ENCODE peak calls at places on chromosomes 16 and 17, in eight cellular contexts. Q, G, D, E, A, P, K and L are unnamed samples.

GRCh38 chr17:73311781-73312641 is at the start of gene CDC42EP4:
- DNase-seq in A (peak; percentile 97), G (peak; percentile 94), D (peak; percentile 62), K (peak; percentile 96), E (no peak), P (peak; percentile 89), Q (peak; percentile 96), L (peak; percentile 96)

GRCh38 chr17:45311762-45312476 is 4.9 kb downstream of the MAP3K14 start:
- DNase-seq in A (peak; percentile 88), P (no peak), D (no peak), E (no peak), G (no peak), Q (peak; percentile 85), K (peak; percentile 27), L (peak; percentile 50)

GRCh38 chr16:89452925-89453324 is 37.4 kb downstream of the ANKRD11 start:
- DNase-seq in P (no peak), D (no peak), A (no peak), Q (no peak), G (no peak), K (no peak), E (no peak), L (no peak)

GRCh38 chr17:82964851-82965341 is 114.5 kb upstream of the METRNL start:
- DNase-seq in D (no peak), G (no peak), A (peak; percentile 39), P (no peak), Q (no peak), K (no peak), E (no peak), L (no peak)

GRCh38 chr16:87133966-87134945 is 182.9 kb downstream of the C16orf95 start:
- DNase-seq in E (no peak), A (no peak), D (no peak), K (no peak), P (no peak), Q (no peak), G (no peak), L (no peak)

GRCh38 chr17:48954300-48954755 is 9.7 kb upstream of the SNF8 start:
- DNase-seq in G (no peak), P (peak; percentile 65), K (peak; percentile 73), Q (no peak), E (no peak), A (no peak), D (no peak), L (peak; percentile 59)

GRCh38 chr17:60604686-60605334 is 4.8 kb downstream of the PPM1D start:
- DNase-seq in E (no peak), A (peak; percentile 64), Q (no peak), D (peak; percentile 41), P (peak; percentile 67), K (no peak), G (no peak), L (peak; percentile 61)

GRCh38 chr16:70589998-70590471 is 56.3 kb upstream of the IL34 start:
- DNase-seq in E (no peak), Q (peak; percentile 35), P (peak; percentile 36), D (no peak), G (no peak), A (peak; percentile 61), K (no peak), L (peak; percentile 46)

GRCh38 chr17:14459955-14460354 is 159.1 kb downstream of the HS3ST3B1 start:
- DNase-seq in A (no peak), E (no peak), Q (no peak), D (no peak), K (no peak), G (no peak), P (no peak), L (no peak)

GRCh38 chr16:27169511-27170071 is 33.7 kb upstream of the KDM8 start:
- DNase-seq in E (peak; percentile 13), A (no peak), G (peak; percentile 16), Q (no peak), P (peak; percentile 57), K (no peak), D (peak; percentile 93), L (peak; percentile 92)

GRCh38 chr17:41624208-41625101 is at the start of gene KRT17:
- DNase-seq in A (no peak), D (no peak), K (no peak), P (no peak), Q (no peak), E (no peak), G (no peak), L (no peak)

GRCh38 chr16:75329933-75330332 is 78.5 kb upstream of the BCAR1 start:
- DNase-seq in E (no peak), D (no peak), A (no peak), P (no peak), K (no peak), Q (no peak), G (no peak), L (no peak)

GRCh38 chr17:47279062-47279801 is 25.6 kb downstream of the ITGB3 start:
- DNase-seq in E (peak; percentile 92), Q (no peak), A (peak; percentile 82), P (peak; percentile 99), D (peak; percentile 80), G (peak; percentile 60), K (peak; percentile 9), L (peak; percentile 98)

GRCh38 chr17:6442775-6443174 is 1.5 kb upstream of the PIMREG start:
- DNase-seq in G (no peak), A (no peak), P (no peak), K (no peak), E (no peak), Q (no peak), D (no peak), L (no peak)
- H3K4me3 ChIP-seq in G (no peak overlapping the region), A (no peak overlapping the region), P (no peak overlapping the region), K (no peak overlapping the region), E (no peak overlapping the region), Q (no peak overlapping the region), D (no peak overlapping the region), L (no peak overlapping the region)

DNA sequence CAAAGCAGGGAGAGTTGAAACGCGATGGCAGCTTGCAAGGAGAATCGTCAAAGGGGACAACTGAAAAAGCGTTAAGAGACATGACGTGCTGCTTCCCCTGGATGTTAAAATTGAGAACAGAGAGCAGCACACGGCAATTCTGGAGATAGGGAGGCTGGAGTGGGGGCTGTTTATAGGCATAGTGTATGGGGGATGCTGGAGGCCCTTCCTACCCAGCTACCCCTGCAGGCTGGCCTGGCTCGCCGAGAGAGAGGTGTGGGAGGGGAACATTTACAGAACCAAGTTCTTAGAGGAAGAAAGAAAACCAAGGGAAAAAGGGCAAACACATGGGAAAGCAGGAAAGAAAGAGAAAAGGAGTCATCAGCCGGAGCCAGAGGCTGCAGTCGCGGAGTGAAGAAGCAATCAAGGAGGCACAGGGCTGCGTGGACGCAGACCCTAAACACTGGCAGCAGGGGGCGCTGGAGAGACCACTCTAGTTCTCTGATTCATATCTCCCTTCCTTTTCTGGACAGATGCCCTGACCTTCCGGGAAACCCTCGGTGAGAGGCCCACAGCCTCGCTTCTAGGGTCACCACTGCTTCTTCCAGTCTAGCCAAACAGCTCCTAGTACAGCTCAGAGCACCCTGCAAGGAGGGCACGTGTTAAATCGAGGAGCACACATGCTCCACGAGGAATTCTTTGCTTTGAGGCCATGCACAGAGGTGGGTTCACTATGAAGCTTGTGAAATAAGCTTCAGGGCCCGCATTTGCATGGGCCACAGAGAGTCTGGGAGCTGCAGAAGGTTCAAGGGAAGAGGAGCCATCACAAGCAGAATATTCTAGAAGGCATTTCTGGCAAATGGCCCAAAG is 55.6 kb downstream of the MYH13 start:
- DNase-seq in K (peak; percentile 64), P (peak; percentile 85), G (peak; percentile 61), E (no peak), Q (peak; percentile 50), D (no peak), A (peak; percentile 60), L (peak; percentile 3)
- TF ChIP-seq CTCF in K (peak; percentile 71), P (peak; percentile 82), G (no peak), E (peak; percentile 28), Q (peak; percentile 41), D (peak; percentile 56), A (peak; percentile 36), L (peak; percentile 53)

DNA sequence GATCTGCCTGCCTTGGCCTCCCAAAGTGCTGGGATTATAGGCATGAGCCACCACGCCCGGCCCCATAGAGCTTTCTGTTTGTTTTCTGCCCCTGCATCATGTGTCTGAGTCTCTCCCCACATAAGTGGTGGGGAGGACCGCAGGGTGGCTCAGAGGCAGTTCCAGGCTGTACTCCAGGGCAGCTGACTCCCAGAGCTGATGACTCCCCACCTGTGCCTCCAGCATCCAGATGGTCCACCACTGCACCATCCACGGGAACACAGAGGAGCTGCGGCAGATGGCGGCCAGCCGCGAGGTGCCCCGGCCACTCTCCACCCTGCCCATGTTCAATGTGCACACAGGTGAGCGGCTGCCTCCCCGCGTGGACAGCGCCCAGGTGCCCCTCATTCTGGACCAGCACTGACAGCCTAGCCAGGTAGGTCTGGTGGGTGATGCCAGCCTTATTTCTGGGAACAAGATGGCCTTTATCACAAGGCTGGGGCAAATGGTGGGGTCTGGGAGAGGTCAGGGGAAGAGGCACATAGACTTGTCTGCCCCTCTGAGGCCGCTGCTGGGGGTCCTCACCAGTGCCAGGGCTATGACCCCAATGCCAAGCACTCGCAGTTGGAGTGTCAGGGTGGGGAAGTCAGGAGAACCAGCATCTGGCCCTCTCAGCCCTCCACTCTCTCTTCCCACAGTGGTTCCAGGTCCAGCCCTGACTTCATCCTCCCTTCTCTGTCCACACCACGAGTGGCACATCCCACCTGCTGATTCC is 9.4 kb downstream of the SGCA start:
- DNase-seq in G (no peak), D (no peak), A (peak; percentile 52), Q (no peak), P (peak; percentile 43), E (no peak), K (no peak), L (no peak)
- H3K4me3 ChIP-seq in G (no peak overlapping the region), D (no peak overlapping the region), A (no peak overlapping the region), Q (no peak overlapping the region), P (no peak overlapping the region), E (no peak overlapping the region), K (no peak overlapping the region), L (no peak overlapping the region)

GRCh38 chr16:85631230-85631629 is 18.1 kb downstream of the GSE1 start:
- DNase-seq in E (no peak), A (no peak), P (no peak), Q (no peak), G (no peak), K (no peak), D (no peak), L (no peak)

GRCh38 chr16:85633438-85633743 is 20.3 kb downstream of the GSE1 start:
- DNase-seq in A (no peak), P (no peak), D (no peak), K (no peak), E (no peak), G (no peak), Q (no peak), L (no peak)

GRCh38 chr16:85632709-85633437 is 19.8 kb downstream of the GSE1 start:
- DNase-seq in G (no peak), Q (no peak), K (no peak), D (no peak), E (no peak), P (no peak), A (no peak), L (no peak)

GRCh38 chr16:85633888-85634287 is 20.8 kb downstream of the GSE1 start:
- DNase-seq in A (no peak), K (no peak), D (no peak), G (no peak), Q (no peak), P (no peak), E (no peak), L (no peak)

DNA sequence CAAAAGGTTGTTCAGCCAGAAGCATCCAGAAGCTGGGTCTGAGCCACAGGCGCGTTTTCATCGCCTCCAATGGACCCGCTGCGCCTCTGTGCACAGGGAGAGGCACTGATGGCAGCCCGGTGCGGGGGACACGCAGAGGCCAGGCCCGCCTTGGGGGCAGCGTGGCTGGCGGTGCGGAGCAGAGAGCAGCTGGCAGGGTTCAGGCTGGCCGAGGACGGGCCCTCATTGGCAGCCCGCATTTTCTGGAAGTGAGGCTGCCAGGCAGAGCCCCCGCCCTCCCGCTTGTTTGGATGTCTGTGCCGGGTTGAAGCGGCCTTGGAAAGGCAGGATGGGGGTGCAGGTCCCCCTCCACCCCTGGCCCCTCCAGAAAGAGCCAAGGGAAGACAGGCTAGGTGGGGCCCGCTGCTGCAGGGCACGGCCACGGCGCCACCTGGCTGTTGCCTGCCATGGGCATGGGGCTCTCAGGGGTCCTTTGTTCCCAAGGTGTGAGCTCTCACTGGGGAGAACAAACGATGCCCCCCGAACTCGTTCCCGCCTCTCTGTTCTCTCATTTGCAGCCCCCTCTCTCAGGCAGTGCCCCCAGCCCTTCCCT is 18.8 kb downstream of the GSE1 start:
- DNase-seq in E (no peak), D (no peak), Q (no peak), P (no peak), A (no peak), G (no peak), K (no peak), L (no peak)
- TF ChIP-seq CTCF in E (no peak), D (peak; percentile 1), Q (no peak), P (no peak), A (no peak), G (no peak), K (peak; percentile 3), L (peak; percentile 20)